ENCODE peak calls at places on chromosomes 5 and 9, in five cellular contexts. J is thoracic aorta, O is left lung, U is mesenchymal stem cell, H is breast epithelium. K is an unnamed sample.

GRCh38 chr5:111197523-111197922 is 26.7 kb upstream of the CAMK4 start:
- DNase-seq in J (no peak), O (no peak), U (peak; percentile 48), H (no peak), K (no peak)

GRCh38 chr5:98911221-98912040 is 17.4 kb downstream of the CHD1 start:
- DNase-seq in J (no peak), O (no peak), U (peak; percentile 44), H (no peak), K (no peak)

GRCh38 chr5:74054139-74054538 is 428.1 kb downstream of the ARHGEF28 start:
- DNase-seq in J (no peak), O (no peak), U (no peak), H (no peak), K (no peak)

GRCh38 chr5:45060686-45061085 is 251.9 kb downstream of the MRPS30 start:
- DNase-seq in J (no peak), O (no peak), U (no peak), H (no peak), K (no peak)

GRCh38 chr5:38078161-38078560 is 180.2 kb upstream of the EGFLAM start:
- DNase-seq in J (no peak), O (no peak), U (peak; percentile 45), H (no peak), K (no peak)

GRCh38 chr9:114072181-114073140 is 5.6 kb downstream of the AMBP start:
- DNase-seq in J (peak; percentile 27), O (peak; percentile 61), U (no peak), H (peak; percentile 59), K (peak; percentile 55)

GRCh38 chr5:125719681-125720676 is 703.2 kb upstream of the GRAMD2B start:
- DNase-seq in J (no peak), O (no peak), U (no peak), H (no peak), K (peak; percentile 62)

GRCh38 chr5:77952811-77953210 is 176.7 kb upstream of the TBCA start:
- DNase-seq in J (no peak), O (no peak), U (no peak), H (peak; percentile 33), K (peak; percentile 67)

GRCh38 chr5:64635056-64635686 is 55.1 kb upstream of the SHISAL2B start:
- DNase-seq in J (no peak), O (no peak), U (peak; percentile 43), H (no peak), K (no peak)

GRCh38 chr9:111975709-111976108 is 79.1 kb downstream of the UGCG start:
- DNase-seq in J (no peak), O (peak; percentile 84), U (no peak), H (no peak), K (no peak)

GRCh38 chr5:147949711-147950573 is 43.6 kb upstream of the C5orf46 start:
- DNase-seq in J (no peak), O (no peak), U (peak; percentile 65), H (no peak), K (peak; percentile 56)

GRCh38 chr9:745761-746414 is 95.6 kb upstream of the DMRT1 start:
- DNase-seq in J (no peak), O (no peak), U (no peak), H (no peak), K (no peak)
- H3K36me3 ChIP-seq in J (peaks cover 50% of the 10 kb centered on the region), O (no peaks in the 10 kb centered on the region), U (peaks cover 71% of the 10 kb centered on the region), H (no peaks in the 10 kb centered on the region), K (peaks cover 63% of the 10 kb centered on the region)

GRCh38 chr5:76930083-76930482 is 22.8 kb upstream of the CRHBP start:
- DNase-seq in J (no peak), O (no peak), U (no peak), H (no peak), K (peak; percentile 58)

GRCh38 chr5:76926329-76927105 is 26.3 kb upstream of the CRHBP start:
- DNase-seq in J (no peak), O (no peak), U (peak; percentile 30), H (no peak), K (no peak)

GRCh38 chr5:76927961-76928360 is 24.9 kb upstream of the CRHBP start:
- DNase-seq in J (no peak), O (no peak), U (no peak), H (no peak), K (no peak)
- H3K36me3 ChIP-seq in J (no peaks in the 10 kb centered on the region), O (no peaks in the 10 kb centered on the region), U (no peaks in the 10 kb centered on the region), H (no peaks in the 10 kb centered on the region), K (no peaks in the 10 kb centered on the region)

GRCh38 chr5:75414241-75414640 is 77.2 kb downstream of the HMGCR start:
- DNase-seq in J (no peak), O (no peak), U (no peak), H (no peak), K (no peak)
- H3K36me3 ChIP-seq in J (no peaks in the 10 kb centered on the region), O (no peaks in the 10 kb centered on the region), U (peaks cover 80% of the 10 kb centered on the region), H (peaks cover 8% of the 10 kb centered on the region), K (no peaks in the 10 kb centered on the region)

GRCh38 chr5:172076783-172077244 is 70.4 kb upstream of the FBXW11 start:
- DNase-seq in J (no peak), O (no peak), U (peak; percentile 57), H (no peak), K (peak; percentile 39)
- H3K36me3 ChIP-seq in J (peaks cover 3% of the 10 kb centered on the region), O (no peaks in the 10 kb centered on the region), U (peaks cover 54% of the 10 kb centered on the region), H (no peaks in the 10 kb centered on the region), K (peaks cover 21% of the 10 kb centered on the region)

GRCh38 chr9:121769939-121770338 is 118.5 kb downstream of the DAB2IP start:
- DNase-seq in J (no peak), O (peak; percentile 48), U (no peak), H (no peak), K (no peak)
- H3K36me3 ChIP-seq in J (peaks cover 55% of the 10 kb centered on the region), O (no peaks in the 10 kb centered on the region), U (peaks cover 26% of the 10 kb centered on the region), H (peaks cover 7% of the 10 kb centered on the region), K (peaks cover 9% of the 10 kb centered on the region)

DNA sequence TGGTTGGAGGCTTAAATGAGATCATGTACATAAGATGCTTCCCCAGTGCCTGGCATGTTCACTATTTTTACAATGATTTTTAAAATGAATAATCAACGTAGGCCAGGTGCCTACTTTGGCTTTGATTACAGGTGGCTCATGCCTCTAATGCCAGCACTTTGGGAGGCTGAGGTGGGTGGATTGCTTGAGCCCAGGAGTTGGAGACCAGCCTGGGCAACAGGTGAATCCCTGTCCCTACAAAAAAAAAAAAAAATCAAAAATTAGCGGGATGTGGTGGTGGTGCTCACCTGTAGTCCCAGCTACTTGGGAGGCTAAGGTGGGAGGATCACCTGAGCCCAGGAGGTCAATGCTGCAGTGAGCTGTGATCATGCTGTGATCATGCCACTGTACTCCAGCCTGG is 9.2 kb downstream of the PCDH12 start:
- DNase-seq in J (no peak), O (no peak), U (no peak), H (no peak), K (no peak)
- H3K36me3 ChIP-seq in J (no peaks in the 10 kb centered on the region), O (no peaks in the 10 kb centered on the region), U (no peaks in the 10 kb centered on the region), H (no peaks in the 10 kb centered on the region), K (no peaks in the 10 kb centered on the region)

GRCh38 chr5:134148986-134149539 is 27.7 kb downstream of the SKP1 start:
- DNase-seq in J (no peak), O (no peak), U (no peak), H (no peak), K (no peak)

GRCh38 chr5:134149571-134150303 is 27.0 kb downstream of the SKP1 start:
- DNase-seq in J (no peak), O (no peak), U (no peak), H (peak; percentile 49), K (no peak)

GRCh38 chr5:134153657-134154056 is 23.1 kb downstream of the SKP1 start:
- DNase-seq in J (no peak), O (no peak), U (no peak), H (no peak), K (no peak)

GRCh38 chr5:134151723-134152122 is 25.0 kb downstream of the SKP1 start:
- DNase-seq in J (no peak), O (no peak), U (no peak), H (no peak), K (no peak)

DNA sequence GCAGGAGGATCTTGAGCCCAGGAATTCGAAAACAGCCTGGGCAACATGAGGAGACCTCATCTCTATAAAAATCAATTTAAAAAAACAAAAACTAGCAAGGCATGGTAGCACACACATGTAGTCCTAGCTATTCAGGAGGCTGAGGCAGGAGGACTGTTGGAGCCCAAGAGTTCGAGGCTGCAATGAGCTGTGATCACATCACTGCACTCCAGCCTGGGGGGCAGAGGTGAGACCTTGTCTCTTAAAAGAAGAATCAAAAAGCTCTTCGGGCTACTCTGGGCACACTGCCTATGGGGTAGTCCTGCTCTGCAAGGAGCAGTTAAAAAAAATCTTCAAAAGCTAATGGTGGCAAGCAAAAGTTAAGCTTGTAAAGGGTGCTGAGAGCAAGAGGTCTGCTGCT is 23.5 kb downstream of the SKP1 start:
- DNase-seq in J (no peak), O (no peak), U (no peak), H (no peak), K (no peak)
- H3K36me3 ChIP-seq in J (peaks cover 49% of the 10 kb centered on the region), O (no peaks in the 10 kb centered on the region), U (peaks cover 95% of the 10 kb centered on the region), H (no peaks in the 10 kb centered on the region), K (peaks cover 87% of the 10 kb centered on the region)

GRCh38 chr5:31412324-31412723 is 119.6 kb downstream of the DROSHA start:
- DNase-seq in J (no peak), O (no peak), U (no peak), H (no peak), K (no peak)
- H3K36me3 ChIP-seq in J (peaks cover 15% of the 10 kb centered on the region), O (no peaks in the 10 kb centered on the region), U (peaks cover 49% of the 10 kb centered on the region), H (no peaks in the 10 kb centered on the region), K (peaks cover 19% of the 10 kb centered on the region)

K was measured in osteoblast.